ENCODE peak calls at places on chromosomes 13 and 19, in six cellular contexts. Q is HL-60; X is CD4-positive, alpha-beta T cell; U is left ventricle myocardium inferior; Y is upper lobe of right lung; D is tibial nerve. H is an unnamed sample.
A peak's percentile ranks its signal among the peaks of the same experiment; 100 is the strongest.

GRCh38 chr19:31014668-31015067 is 334.6 kb downstream of the TSHZ3 start:
- DNase-seq in D (no peak), U (no peak), Y (no peak), X (no peak), Q (no peak), H (no peak)

GRCh38 chr13:70985371-70985770 is 877.1 kb upstream of the KLHL1 start:
- DNase-seq in U (no peak), D (no peak), Q (no peak), Y (no peak), X (no peak), H (no peak)

GRCh38 chr13:85277753-85278152 is 521.5 kb downstream of the SLITRK6 start:
- DNase-seq in Q (no peak), U (no peak), Y (no peak), X (no peak), D (no peak), H (peak; percentile 63)

GRCh38 chr13:73661687-73662425 is 472.3 kb downstream of the KLF12 start:
- DNase-seq in Q (no peak), D (no peak), U (no peak), X (no peak), Y (no peak), H (no peak)

GRCh38 chr19:6710273-6711077 is 10.0 kb downstream of the C3 start:
- DNase-seq in X (no peak), U (no peak), Q (no peak), D (no peak), Y (no peak), H (no peak)

GRCh38 chr13:95560387-95560786 is 7.9 kb downstream of the CLDN10 start:
- DNase-seq in Y (no peak), U (no peak), D (no peak), Q (no peak), X (no peak), H (no peak)

GRCh38 chr13:105920375-105920774 is 615.1 kb downstream of the EFNB2 start:
- DNase-seq in U (no peak), Q (no peak), Y (no peak), D (no peak), X (no peak), H (peak; percentile 69)

GRCh38 chr19:1063909-1064660 is 2.9 kb upstream of the ARHGAP45 start:
- DNase-seq in X (no peak), D (no peak), U (no peak), Q (no peak), Y (no peak), H (no peak)

GRCh38 chr19:30473334-30473867 is 101.2 kb downstream of the ZNF536 start:
- DNase-seq in U (no peak), Q (no peak), Y (no peak), X (no peak), D (no peak), H (peak; percentile 18)

GRCh38 chr19:10553943-10554381 is 10.3 kb downstream of the ATG4D start:
- DNase-seq in D (no peak), Q (no peak), X (peak; percentile 65), Y (no peak), U (no peak), H (peak; percentile 92)

GRCh38 chr13:23212621-23213020 is 31.8 kb downstream of the SGCG start:
- DNase-seq in D (no peak), Q (no peak), X (no peak), U (no peak), Y (no peak), H (no peak)

GRCh38 chr13:20127563-20128458 is 33.0 kb downstream of the GJA3 start:
- DNase-seq in D (peak; percentile 26), Q (peak; percentile 53), X (peak; percentile 41), Y (peak; percentile 88), U (peak; percentile 77), H (no peak)

GRCh38 chr13:77386880-77387606 is 60.1 kb upstream of the MYCBP2 start:
- DNase-seq in Y (no peak), U (no peak), Q (peak; percentile 21), X (no peak), D (peak; percentile 69), H (no peak)

GRCh38 chr19:38640368-38640767 is 7.1 kb upstream of the ACTN4 start:
- DNase-seq in D (no peak), Q (no peak), Y (no peak), X (no peak), U (no peak), H (peak; percentile 85)

GRCh38 chr19:10431254-10431942 is 11.1 kb downstream of the PDE4A start:
- DNase-seq in X (no peak), Q (no peak), D (no peak), U (peak; percentile 32), Y (peak; percentile 82), H (no peak)

GRCh38 chr19:40512473-40513344 is 45.9 kb downstream of the SPTBN4 start:
- DNase-seq in Y (no peak), D (no peak), Q (no peak), U (no peak), X (no peak), H (no peak)

GRCh38 chr19:46976845-46977320 is 42.8 kb upstream of the NPAS1 start:
- DNase-seq in D (no peak), Y (no peak), X (no peak), Q (no peak), U (peak; percentile 43), H (no peak)

GRCh38 chr19:46715620-46716012 is 1.3 kb downstream of the PRKD2 start:
- DNase-seq in U (no peak), D (no peak), X (peak; percentile 46), Q (no peak), Y (no peak), H (no peak)

GRCh38 chr19:33953592-33953991 is 156.9 kb downstream of the KCTD15 start:
- DNase-seq in U (no peak), Y (no peak), Q (no peak), D (no peak), X (no peak), H (no peak)

GRCh38 chr19:19628499-19629134 is 597 bp upstream of the LPAR2 start:
- DNase-seq in D (no peak), Q (peak; percentile 81), X (peak; percentile 59), Y (peak; percentile 82), U (no peak), H (peak; percentile 85)

GRCh38 chr13:24280722-24281121 is 28.7 kb upstream of the C1QTNF9 start:
- DNase-seq in X (no peak), U (no peak), D (no peak), Q (peak; percentile 15), Y (peak; percentile 81), H (no peak)

GRCh38 chr13:21638319-21639282 is 32.3 kb upstream of the FGF9 start:
- DNase-seq in U (no peak), Q (no peak), X (no peak), Y (no peak), D (peak; percentile 50), H (peak; percentile 74)

GRCh38 chr13:80945328-80945727 is 604.4 kb upstream of the SPRY2 start:
- DNase-seq in D (no peak), Y (no peak), Q (no peak), U (no peak), X (no peak), H (no peak)

GRCh38 chr19:32266453-32266852 is 79.0 kb upstream of the ZNF507 start:
- DNase-seq in Q (no peak), X (no peak), D (no peak), Y (no peak), U (no peak), H (no peak)

GRCh38 chr13:45607931-45608330 is 7.6 kb downstream of the ERICH6B start:
- DNase-seq in U (no peak), Y (no peak), X (no peak), Q (no peak), D (no peak), H (no peak)

GRCh38 chr13:39787086-39787487 is 131.6 kb downstream of the COG6 start:
- DNase-seq in D (peak; percentile 18), U (no peak), Y (no peak), X (no peak), Q (no peak), H (no peak)

GRCh38 chr13:27088619-27089018 is 83.0 kb downstream of the USP12 start:
- DNase-seq in X (no peak), Q (no peak), Y (no peak), D (no peak), U (no peak), H (no peak)

GRCh38 chr19:3575260-3575741 is 2.6 kb downstream of the HMG20B start:
- DNase-seq in D (no peak), Y (no peak), U (no peak), Q (no peak), X (no peak), H (no peak)
- TF ChIP-seq CTCF in D (no peak), Y (no peak), U (no peak), Q (peak; percentile 27), X (no peak), H (peak; percentile 49)

GRCh38 chr13:55214851-55215345 is 1925.8 kb upstream of the PRR20A start:
- DNase-seq in D (no peak), U (no peak), X (no peak), Q (no peak), Y (no peak), H (no peak)
- H3K27ac ChIP-seq in D (no peak overlapping the region), U (no peak overlapping the region), X (no peak overlapping the region), Q (no peak overlapping the region), Y (no peak overlapping the region), H (no peak overlapping the region)

GRCh38 chr13:49546559-49546958 is 38.8 kb downstream of the RCBTB1 start:
- DNase-seq in Y (no peak), X (no peak), Q (no peak), U (no peak), D (no peak), H (no peak)

GRCh38 chr13:49545661-49546060 is 39.7 kb downstream of the RCBTB1 start:
- DNase-seq in U (no peak), Q (no peak), X (no peak), Y (no peak), D (no peak), H (no peak)

GRCh38 chr13:49553888-49554287 is 31.5 kb downstream of the RCBTB1 start:
- DNase-seq in U (no peak), D (no peak), X (no peak), Y (no peak), Q (no peak), H (no peak)

GRCh38 chr13:49551245-49551644 is 34.1 kb downstream of the RCBTB1 start:
- DNase-seq in U (no peak), Q (peak; percentile 25), D (no peak), Y (no peak), X (no peak), H (no peak)

DNA sequence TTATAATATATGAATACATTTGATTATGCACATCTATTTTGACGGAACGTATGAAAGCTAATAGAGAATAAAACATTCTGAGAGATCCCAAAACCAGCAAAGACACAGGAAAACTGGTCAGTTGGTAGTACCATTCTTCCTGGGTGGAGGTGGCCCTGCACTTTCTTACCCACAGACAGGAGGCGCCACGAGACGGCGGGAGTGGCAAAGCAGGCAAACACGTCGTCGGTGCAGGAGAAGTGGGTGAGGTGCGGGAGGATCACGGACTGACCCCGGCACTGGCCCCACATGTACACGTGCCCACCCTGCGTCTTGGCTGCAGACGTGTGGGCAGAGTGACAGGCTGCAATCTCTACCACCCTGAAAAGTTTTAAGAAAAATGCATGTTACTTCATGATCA is 36.1 kb downstream of the RCBTB1 start:
- DNase-seq in U (no peak), Y (no peak), X (no peak), Q (no peak), D (no peak), H (no peak)
- TF ChIP-seq CTCF in U (peak; percentile 19), Y (no peak), X (no peak), Q (no peak), D (no peak), H (peak; percentile 49)

DNA sequence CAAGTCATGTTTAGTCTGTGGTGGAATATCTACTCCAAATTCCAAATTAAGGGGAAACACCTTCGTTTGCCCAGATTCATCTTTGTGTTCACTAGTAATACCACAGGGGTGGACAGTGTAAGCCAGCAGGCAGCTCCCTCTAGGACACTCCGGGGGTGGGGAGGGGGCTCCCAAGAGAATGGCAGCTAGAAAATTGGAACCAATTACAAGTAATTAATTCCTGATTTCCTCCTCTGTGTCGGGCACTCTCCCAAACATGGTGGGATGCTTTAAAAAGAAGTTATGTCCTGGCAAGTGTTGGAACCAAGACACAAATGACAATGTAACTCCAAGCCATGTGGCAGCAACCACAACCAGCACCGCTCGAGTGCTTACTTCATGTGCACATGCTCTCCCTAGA is 5.9 kb downstream of the COL4A1 start:
- DNase-seq in D (no peak), X (no peak), Y (no peak), U (no peak), Q (no peak), H (no peak)
- H3K27ac ChIP-seq in D (peak overlapping the region; percentile 97), X (no peak overlapping the region), Y (no peak overlapping the region), U (peak overlapping the region; percentile 97), Q (no peak overlapping the region), H (no peak overlapping the region)